ENCODE peak calls at places on chromosomes 7 and 10, in seven cellular contexts. M is activated CD4-positive, alpha-beta T cell treated with anti-CD3 and anti-CD28 coated beads for 36 hours; K is neural crest cell; W is fibroblast of the conjunctiva; R is stimulated activated CD4-positive, alpha-beta T cell treated with anti-CD3 and anti-CD28 coated beads, Interleukin-4, amount 100 ng/mL, for 24 hours; I is NCI-H1105 treated with DMSO at 0.1 percent for 48 hours; Z is A549. H is an unnamed sample.
A peak's percentile ranks its signal among the peaks of the same experiment; 100 is the strongest.

GRCh38 chr7:128908750-128909385 is 1.6 kb downstream of the KCP start:
- DNase-seq in W (no peak), Z (no peak), K (no peak), R (no peak), I (no peak), M (no peak), H (no peak)

GRCh38 chr10:123154943-123155505 is 822 bp downstream of the BUB3 start:
- DNase-seq in K (no peak), I (no peak), W (no peak), Z (peak; percentile 64), R (no peak), M (no peak), H (peak; percentile 57)

GRCh38 chr10:86354761-86355540 is 11.6 kb downstream of the GRID1 start:
- DNase-seq in I (no peak), K (no peak), Z (no peak), M (no peak), R (no peak), W (no peak), H (no peak)

GRCh38 chr7:8365499-8366110 is 67.8 kb upstream of the NXPH1 start:
- DNase-seq in I (peak; percentile 51), K (no peak), R (no peak), M (no peak), Z (peak; percentile 53), W (no peak), H (no peak)

GRCh38 chr10:108187396-108188012 is 1023.0 kb upstream of the SORCS1 start:
- DNase-seq in I (no peak), W (no peak), Z (no peak), K (no peak), M (no peak), R (no peak), H (no peak)

GRCh38 chr10:133358162-133358919 is 522 bp upstream of the FUOM start:
- DNase-seq in K (no peak), R (no peak), I (no peak), W (no peak), Z (no peak), M (no peak), H (no peak)

GRCh38 chr10:8056891-8057331 is 2.4 kb downstream of the GATA3 start:
- DNase-seq in K (no peak), R (peak; percentile 58), Z (no peak), M (peak; percentile 78), W (no peak), I (no peak), H (no peak)

GRCh38 chr7:142380064-142380463 is 122.2 kb upstream of the PRSS58 start:
- DNase-seq in K (no peak), R (no peak), Z (no peak), I (no peak), W (no peak), M (no peak), H (no peak)

GRCh38 chr7:79664884-79665676 is 211.6 kb upstream of the MAGI2 start:
- DNase-seq in R (no peak), Z (no peak), W (no peak), I (peak; percentile 92), K (no peak), M (no peak), H (no peak)